ENCODE peak calls at places on chromosome 1, in four cellular contexts. One of them, this sample, is unnamed.

GRCh38 chr1:215476541-215476940 is 90.6 kb upstream of the KCTD3 start:
- DNase-seq in epithelial cell of esophagus: peak
- DNase-seq in neural progenitor cell: no peak
- DNase-seq in type B pancreatic cell: no peak
- DNase-seq in this sample: no peak

GRCh38 chr1:8371372-8371991 is 53.6 kb downstream of the SLC45A1 start:
- DNase-seq in epithelial cell of esophagus: no peak
- DNase-seq in neural progenitor cell: no peak
- DNase-seq in type B pancreatic cell: no peak
- DNase-seq in this sample: no peak

GRCh38 chr1:172292840-172293239 is 127.6 kb upstream of the C1orf105 start:
- DNase-seq in epithelial cell of esophagus: no peak
- DNase-seq in neural progenitor cell: no peak
- DNase-seq in type B pancreatic cell: no peak
- DNase-seq in this sample: no peak

GRCh38 chr1:234244482-234244881 is 128.8 kb upstream of the COA6 start:
- DNase-seq in epithelial cell of esophagus: no peak
- DNase-seq in neural progenitor cell: no peak
- DNase-seq in type B pancreatic cell: no peak
- DNase-seq in this sample: no peak

GRCh38 chr1:201739492-201740085 is 89.4 kb upstream of the IPO9 start:
- DNase-seq in epithelial cell of esophagus: peak
- DNase-seq in neural progenitor cell: peak
- DNase-seq in type B pancreatic cell: peak
- DNase-seq in this sample: peak

GRCh38 chr1:53075761-53076163 is 13.7 kb downstream of the PODN start:
- DNase-seq in epithelial cell of esophagus: no peak
- DNase-seq in neural progenitor cell: no peak
- DNase-seq in type B pancreatic cell: no peak
- DNase-seq in this sample: no peak

GRCh38 chr1:209155556-209155955 is 428.0 kb upstream of the CAMK1G start:
- DNase-seq in epithelial cell of esophagus: no peak
- DNase-seq in neural progenitor cell: peak
- DNase-seq in type B pancreatic cell: no peak
- DNase-seq in this sample: no peak

GRCh38 chr1:86852289-86852688 is 61.6 kb downstream of the SELENOF start:
- DNase-seq in epithelial cell of esophagus: no peak
- DNase-seq in neural progenitor cell: no peak
- DNase-seq in type B pancreatic cell: no peak
- DNase-seq in this sample: no peak

GRCh38 chr1:202122639-202123335 is at the start of gene GPR37L1:
- DNase-seq in epithelial cell of esophagus: no peak
- DNase-seq in neural progenitor cell: peak
- DNase-seq in type B pancreatic cell: no peak
- DNase-seq in this sample: peak

GRCh38 chr1:201916649-201917249 is 28.1 kb downstream of the SHISA4 start:
- DNase-seq in epithelial cell of esophagus: peak
- DNase-seq in neural progenitor cell: no peak
- DNase-seq in type B pancreatic cell: no peak
- DNase-seq in this sample: peak

GRCh38 chr1:230509281-230509977 is 83.3 kb upstream of the PGBD5 start:
- DNase-seq in epithelial cell of esophagus: peak
- DNase-seq in neural progenitor cell: no peak
- DNase-seq in type B pancreatic cell: no peak
- DNase-seq in this sample: no peak

GRCh38 chr1:233269656-233270055 is 25.9 kb downstream of the PCNX2 start:
- DNase-seq in epithelial cell of esophagus: peak
- DNase-seq in neural progenitor cell: no peak
- DNase-seq in type B pancreatic cell: no peak
- DNase-seq in this sample: no peak

GRCh38 chr1:183609313-183609712 is 19.1 kb upstream of the NCF2 start:
- DNase-seq in epithelial cell of esophagus: peak
- DNase-seq in neural progenitor cell: peak
- DNase-seq in type B pancreatic cell: no peak
- DNase-seq in this sample: peak